ENCODE peak calls at places on chromosome 7, in five cellular contexts. One of them, this sample, is unnamed.

GRCh38 chr7:30436518-30436917 is 42.1 kb downstream of the NOD1 start:
- ATAC-seq in HCT116: no peak
- ATAC-seq in K562: no peak
- ATAC-seq in heart left ventricle: no peak
- ATAC-seq in gastrocnemius medialis: no peak
- ATAC-seq in this sample: no peak

GRCh38 chr7:98870071-98870651 is 347 bp upstream of the TMEM130 start:
- ATAC-seq in HCT116: peak
- ATAC-seq in K562: peak
- ATAC-seq in heart left ventricle: peak
- ATAC-seq in gastrocnemius medialis: no peak
- ATAC-seq in this sample: peak

GRCh38 chr7:116988363-116988989 is 35.2 kb downstream of the ST7 start:
- ATAC-seq in HCT116: no peak
- ATAC-seq in K562: peak
- ATAC-seq in heart left ventricle: no peak
- ATAC-seq in gastrocnemius medialis: no peak
- ATAC-seq in this sample: no peak

GRCh38 chr7:11193131-11193867 is 219.6 kb downstream of the PHF14 start:
- ATAC-seq in HCT116: no peak
- ATAC-seq in K562: peak
- ATAC-seq in heart left ventricle: no peak
- ATAC-seq in gastrocnemius medialis: no peak
- ATAC-seq in this sample: peak

GRCh38 chr7:23938937-23939552 is 229.0 kb downstream of the STK31 start:
- ATAC-seq in HCT116: peak
- ATAC-seq in K562: peak
- ATAC-seq in heart left ventricle: peak
- ATAC-seq in gastrocnemius medialis: no peak
- ATAC-seq in this sample: no peak

GRCh38 chr7:43808410-43808809 is 49.9 kb downstream of the BLVRA start:
- ATAC-seq in HCT116: no peak
- ATAC-seq in K562: no peak
- ATAC-seq in heart left ventricle: no peak
- ATAC-seq in gastrocnemius medialis: no peak
- ATAC-seq in this sample: no peak

GRCh38 chr7:4706384-4707032 is 24.4 kb downstream of the FOXK1 start:
- ATAC-seq in HCT116: no peak
- ATAC-seq in K562: no peak
- ATAC-seq in heart left ventricle: peak
- ATAC-seq in gastrocnemius medialis: no peak
- ATAC-seq in this sample: no peak

GRCh38 chr7:26212921-26213718 is 11.6 kb downstream of the CBX3 start:
- ATAC-seq in HCT116: no peak
- ATAC-seq in K562: peak
- ATAC-seq in heart left ventricle: no peak
- ATAC-seq in gastrocnemius medialis: no peak
- ATAC-seq in this sample: no peak

GRCh38 chr7:91263359-91264082 is 712 bp upstream of the FZD1 start:
- ATAC-seq in HCT116: peak
- ATAC-seq in K562: peak
- ATAC-seq in heart left ventricle: no peak
- ATAC-seq in gastrocnemius medialis: peak
- ATAC-seq in this sample: no peak

GRCh38 chr7:44823266-44823781 is 24.6 kb downstream of the H2AZ2 start:
- ATAC-seq in HCT116: no peak
- ATAC-seq in K562: no peak
- ATAC-seq in heart left ventricle: no peak
- ATAC-seq in gastrocnemius medialis: no peak
- ATAC-seq in this sample: no peak

GRCh38 chr7:106047818-106048490 is 64.2 kb downstream of the SYPL1 start:
- ATAC-seq in HCT116: no peak
- ATAC-seq in K562: no peak
- ATAC-seq in heart left ventricle: no peak
- ATAC-seq in gastrocnemius medialis: no peak
- ATAC-seq in this sample: no peak

GRCh38 chr7:33807779-33808482 is 97.4 kb upstream of the BMPER start:
- ATAC-seq in HCT116: peak
- ATAC-seq in K562: peak
- ATAC-seq in heart left ventricle: no peak
- ATAC-seq in gastrocnemius medialis: no peak
- ATAC-seq in this sample: no peak

GRCh38 chr7:101989101-101989500 is 171.7 kb downstream of the CUX1 start:
- ATAC-seq in HCT116: no peak
- ATAC-seq in K562: no peak
- ATAC-seq in heart left ventricle: no peak
- ATAC-seq in gastrocnemius medialis: no peak
- ATAC-seq in this sample: no peak

GRCh38 chr7:37728747-37729146 is 45.2 kb downstream of the GPR141 start:
- ATAC-seq in HCT116: no peak
- ATAC-seq in K562: no peak
- ATAC-seq in heart left ventricle: peak
- ATAC-seq in gastrocnemius medialis: no peak
- ATAC-seq in this sample: peak

GRCh38 chr7:27051451-27051850 is 44.3 kb downstream of the HOXA1 start:
- ATAC-seq in HCT116: no peak
- ATAC-seq in K562: no peak
- ATAC-seq in heart left ventricle: no peak
- ATAC-seq in gastrocnemius medialis: no peak
- ATAC-seq in this sample: no peak

GRCh38 chr7:115099906-115100305 is 178.0 kb downstream of the MDFIC start:
- ATAC-seq in HCT116: peak
- ATAC-seq in K562: no peak
- ATAC-seq in heart left ventricle: peak
- ATAC-seq in gastrocnemius medialis: no peak
- ATAC-seq in this sample: no peak

GRCh38 chr7:91293840-91294239 is 29.6 kb downstream of the FZD1 start:
- ATAC-seq in HCT116: no peak
- ATAC-seq in K562: no peak
- ATAC-seq in heart left ventricle: no peak
- ATAC-seq in gastrocnemius medialis: no peak
- ATAC-seq in this sample: no peak

GRCh38 chr7:37074370-37074769 is 350.1 kb upstream of the AOAH start:
- ATAC-seq in HCT116: peak
- ATAC-seq in K562: no peak
- ATAC-seq in heart left ventricle: no peak
- ATAC-seq in gastrocnemius medialis: no peak
- ATAC-seq in this sample: no peak

GRCh38 chr7:80500325-80500724 is 11.5 kb downstream of the GNAT3 start:
- ATAC-seq in HCT116: no peak
- ATAC-seq in K562: no peak
- ATAC-seq in heart left ventricle: peak
- ATAC-seq in gastrocnemius medialis: no peak
- ATAC-seq in this sample: no peak

GRCh38 chr7:131076711-131077170 is 250.9 kb upstream of the MKLN1 start:
- ATAC-seq in HCT116: no peak
- ATAC-seq in K562: peak
- ATAC-seq in heart left ventricle: no peak
- ATAC-seq in gastrocnemius medialis: no peak
- ATAC-seq in this sample: no peak

GRCh38 chr7:22277375-22277774 is 79.6 kb downstream of the RAPGEF5 start:
- ATAC-seq in HCT116: no peak
- ATAC-seq in K562: peak
- ATAC-seq in heart left ventricle: no peak
- ATAC-seq in gastrocnemius medialis: no peak
- ATAC-seq in this sample: no peak

GRCh38 chr7:107678110-107678753 is 17.6 kb downstream of the SLC26A4 start:
- ATAC-seq in HCT116: no peak
- ATAC-seq in K562: no peak
- ATAC-seq in heart left ventricle: no peak
- ATAC-seq in gastrocnemius medialis: no peak
- ATAC-seq in this sample: no peak

GRCh38 chr7:99616359-99617186 is at the start of gene ZSCAN25:
- ATAC-seq in HCT116: peak
- ATAC-seq in K562: peak
- ATAC-seq in heart left ventricle: peak
- ATAC-seq in gastrocnemius medialis: peak
- ATAC-seq in this sample: peak

GRCh38 chr7:50832744-50833143 is 50.0 kb upstream of the GRB10 start:
- ATAC-seq in HCT116: no peak
- ATAC-seq in K562: no peak
- ATAC-seq in heart left ventricle: no peak
- ATAC-seq in gastrocnemius medialis: no peak
- ATAC-seq in this sample: no peak

GRCh38 chr7:2650451-2650850 is 18.7 kb downstream of the TTYH3 start:
- ATAC-seq in HCT116: no peak
- ATAC-seq in K562: no peak
- ATAC-seq in heart left ventricle: no peak
- ATAC-seq in gastrocnemius medialis: no peak
- ATAC-seq in this sample: no peak

GRCh38 chr7:2651336-2651735 is 19.6 kb downstream of the TTYH3 start:
- ATAC-seq in HCT116: peak
- ATAC-seq in K562: peak
- ATAC-seq in heart left ventricle: no peak
- ATAC-seq in gastrocnemius medialis: no peak
- ATAC-seq in this sample: no peak

GRCh38 chr7:2654059-2654458 is 22.3 kb downstream of the TTYH3 start:
- ATAC-seq in HCT116: no peak
- ATAC-seq in K562: no peak
- ATAC-seq in heart left ventricle: no peak
- ATAC-seq in gastrocnemius medialis: no peak
- ATAC-seq in this sample: no peak

GRCh38 chr7:2652736-2653060 is 20.9 kb downstream of the TTYH3 start:
- ATAC-seq in HCT116: no peak
- ATAC-seq in K562: no peak
- ATAC-seq in heart left ventricle: no peak
- ATAC-seq in gastrocnemius medialis: no peak
- ATAC-seq in this sample: no peak

GRCh38 chr7:2651847-2652735 is 20.3 kb downstream of the TTYH3 start:
- ATAC-seq in HCT116: no peak
- ATAC-seq in K562: no peak
- ATAC-seq in heart left ventricle: no peak
- ATAC-seq in gastrocnemius medialis: no peak
- ATAC-seq in this sample: no peak
- TF ChIP-seq POLR2A in HCT116: no peak
- TF ChIP-seq POLR2A in K562: no peak
- TF ChIP-seq POLR2A in heart left ventricle: no peak
- TF ChIP-seq POLR2A in gastrocnemius medialis: no peak
- TF ChIP-seq POLR2A in this sample: no peak

GRCh38 chr7:65978891-65979582 is 3.0 kb downstream of the GUSB start:
- ATAC-seq in HCT116: no peak
- ATAC-seq in K562: no peak
- ATAC-seq in heart left ventricle: no peak
- ATAC-seq in gastrocnemius medialis: no peak
- ATAC-seq in this sample: no peak

GRCh38 chr7:65975814-65976445 is 6.1 kb downstream of the GUSB start:
- ATAC-seq in HCT116: peak
- ATAC-seq in K562: peak
- ATAC-seq in heart left ventricle: no peak
- ATAC-seq in gastrocnemius medialis: no peak
- ATAC-seq in this sample: no peak

GRCh38 chr7:65974191-65974801 is 7.7 kb downstream of the GUSB start:
- ATAC-seq in HCT116: no peak
- ATAC-seq in K562: no peak
- ATAC-seq in heart left ventricle: peak
- ATAC-seq in gastrocnemius medialis: no peak
- ATAC-seq in this sample: peak

GRCh38 chr7:65974876-65975275 is 7.1 kb downstream of the GUSB start:
- ATAC-seq in HCT116: no peak
- ATAC-seq in K562: no peak
- ATAC-seq in heart left ventricle: no peak
- ATAC-seq in gastrocnemius medialis: no peak
- ATAC-seq in this sample: no peak

GRCh38 chr7:65976659-65977196 is 5.3 kb downstream of the GUSB start:
- ATAC-seq in HCT116: no peak
- ATAC-seq in K562: no peak
- ATAC-seq in heart left ventricle: no peak
- ATAC-seq in gastrocnemius medialis: no peak
- ATAC-seq in this sample: no peak
- TF ChIP-seq POLR2A in HCT116: no peak
- TF ChIP-seq POLR2A in K562: peak
- TF ChIP-seq POLR2A in heart left ventricle: no peak
- TF ChIP-seq POLR2A in gastrocnemius medialis: no peak
- TF ChIP-seq POLR2A in this sample: no peak

GRCh38 chr7:128530855-128531104 is 54.2 kb downstream of the METTL2B start:
- ATAC-seq in HCT116: peak
- ATAC-seq in K562: no peak
- ATAC-seq in heart left ventricle: no peak
- ATAC-seq in gastrocnemius medialis: no peak
- ATAC-seq in this sample: no peak
- TF ChIP-seq POLR2A in HCT116: peak
- TF ChIP-seq POLR2A in K562: no peak
- TF ChIP-seq POLR2A in heart left ventricle: peak
- TF ChIP-seq POLR2A in gastrocnemius medialis: no peak
- TF ChIP-seq POLR2A in this sample: peak

DNA sequence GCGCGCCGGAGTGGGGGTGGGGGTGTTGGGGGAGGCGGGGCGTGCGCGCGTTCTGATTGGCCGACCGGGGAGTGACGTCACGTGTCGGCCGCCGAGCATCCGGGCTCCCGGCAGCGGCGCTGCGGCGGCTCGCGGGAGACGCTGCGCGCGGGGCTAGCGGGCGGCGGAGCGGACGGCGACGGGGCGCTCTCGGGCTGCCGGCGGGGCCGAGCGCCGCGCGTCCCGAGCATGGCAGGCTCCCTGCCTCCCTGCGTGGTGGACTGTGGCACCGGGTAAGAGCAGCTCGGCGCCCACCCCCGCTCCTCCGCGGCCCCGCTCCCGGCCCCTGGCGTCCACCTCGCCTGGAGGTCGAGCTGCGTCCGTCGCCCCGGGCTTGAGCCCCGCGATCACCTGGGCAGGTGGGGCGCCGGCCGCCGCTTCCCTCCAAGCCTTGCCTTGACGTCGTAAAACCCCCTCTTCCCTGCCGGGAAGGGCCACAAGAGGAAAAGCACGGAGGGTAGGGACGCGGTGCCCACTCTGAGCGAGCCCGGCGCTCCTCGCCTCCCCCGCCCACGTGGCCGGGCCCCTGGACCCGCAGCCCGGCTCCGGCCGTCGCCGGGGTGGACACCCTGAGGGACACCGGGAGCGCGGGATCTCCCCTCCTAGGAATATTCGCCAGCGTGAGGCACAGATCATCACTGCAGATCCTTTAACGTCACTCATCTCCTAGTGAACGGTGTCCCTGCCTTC is at the start of gene ACTR3B:
- ATAC-seq in HCT116: peak
- ATAC-seq in K562: peak
- ATAC-seq in heart left ventricle: peak
- ATAC-seq in gastrocnemius medialis: peak
- ATAC-seq in this sample: peak
- TF ChIP-seq POLR2A in HCT116: peak
- TF ChIP-seq POLR2A in K562: peak
- TF ChIP-seq POLR2A in heart left ventricle: peak
- TF ChIP-seq POLR2A in gastrocnemius medialis: peak
- TF ChIP-seq POLR2A in this sample: peak

GRCh38 chr7:42226354-42226941 is 10.6 kb downstream of the GLI3 start:
- ATAC-seq in HCT116: no peak
- ATAC-seq in K562: no peak
- ATAC-seq in heart left ventricle: no peak
- ATAC-seq in gastrocnemius medialis: no peak
- ATAC-seq in this sample: no peak
- TF ChIP-seq POLR2A in HCT116: no peak
- TF ChIP-seq POLR2A in K562: no peak
- TF ChIP-seq POLR2A in heart left ventricle: no peak
- TF ChIP-seq POLR2A in gastrocnemius medialis: no peak
- TF ChIP-seq POLR2A in this sample: no peak

GRCh38 chr7:149071641-149072437 is 18.7 kb downstream of the ZNF786 start:
- ATAC-seq in HCT116: peak
- ATAC-seq in K562: peak
- ATAC-seq in heart left ventricle: peak
- ATAC-seq in gastrocnemius medialis: no peak
- ATAC-seq in this sample: peak
- TF ChIP-seq POLR2A in HCT116: no peak
- TF ChIP-seq POLR2A in K562: no peak
- TF ChIP-seq POLR2A in heart left ventricle: no peak
- TF ChIP-seq POLR2A in gastrocnemius medialis: no peak
- TF ChIP-seq POLR2A in this sample: no peak